ENCODE peak calls at places on chromosome 15, in six cellular contexts. S is prostate gland; H is fibroblast of lung; T is transverse colon; B is spleen; P is effector memory CD4-positive, alpha-beta T cell. I is an unnamed sample.

GRCh38 chr15:33543957-33544356 is 233.2 kb downstream of the RYR3 start:
- DNase-seq in S (no peak), H (no peak), P (no peak), T (no peak), B (no peak), I (no peak)

GRCh38 chr15:77455696-77456293 is 35.1 kb downstream of the HMG20A start:
- DNase-seq in P (no peak), H (peak), B (no peak), S (no peak), T (no peak), I (no peak)

GRCh38 chr15:62568004-62568403 is 402.9 kb upstream of the C2CD4B start:
- DNase-seq in P (no peak), H (no peak), S (no peak), B (no peak), T (peak), I (no peak)

GRCh38 chr15:71713191-71713798 is 97.1 kb upstream of the NR2E3 start:
- DNase-seq in T (no peak), P (no peak), S (no peak), H (no peak), B (no peak), I (no peak)

GRCh38 chr15:62769604-62770003 is 272.9 kb upstream of the TPM1 start:
- DNase-seq in S (no peak), P (no peak), T (no peak), B (no peak), H (peak), I (no peak)

GRCh38 chr15:69067296-69067695 is 52.8 kb downstream of the NOX5 start:
- DNase-seq in P (no peak), S (no peak), H (no peak), T (no peak), B (no peak), I (no peak)

GRCh38 chr15:34514251-34514760 is 69.1 kb downstream of the GOLGA8B start:
- DNase-seq in S (peak), B (peak), T (peak), H (peak), P (no peak), I (peak)

GRCh38 chr15:64634020-64634419 is 141.4 kb downstream of the RBPMS2 start:
- DNase-seq in T (peak), B (no peak), P (peak), S (no peak), H (peak), I (no peak)

GRCh38 chr15:65189102-65189740 is 4.1 kb upstream of the CLPX start:
- DNase-seq in S (no peak), P (no peak), B (no peak), H (peak), T (no peak), I (no peak)

GRCh38 chr15:22904736-22905135 is 66.3 kb downstream of the NIPA2 start:
- DNase-seq in B (peak), P (no peak), S (peak), H (no peak), T (no peak), I (no peak)

GRCh38 chr15:79003301-79003700 is 58.5 kb upstream of the CTSH start:
- DNase-seq in T (no peak), H (peak), S (no peak), P (no peak), B (no peak), I (no peak)

GRCh38 chr15:64146885-64147681 is 4.4 kb upstream of the SNX22 start:
- DNase-seq in S (no peak), P (no peak), B (no peak), T (no peak), H (peak), I (no peak)

GRCh38 chr15:63719281-63719680 is 114.5 kb downstream of the HERC1 start:
- DNase-seq in B (no peak), H (no peak), S (no peak), T (no peak), P (no peak), I (no peak)

GRCh38 chr15:82093774-82094211 is 48.0 kb upstream of the MEX3B start:
- DNase-seq in P (no peak), S (no peak), B (no peak), H (peak), T (no peak), I (no peak)

GRCh38 chr15:28208583-28208982 is 109.5 kb upstream of the OCA2 start:
- DNase-seq in H (no peak), B (no peak), T (no peak), P (no peak), S (no peak), I (no peak)

GRCh38 chr15:100168787-100169186 is 173.0 kb downstream of the ADAMTS17 start:
- DNase-seq in H (no peak), P (no peak), S (no peak), T (no peak), B (no peak), I (no peak)
- H3K27ac ChIP-seq in H (no peak), P (no peak), S (no peak), T (no peak), B (no peak), I (peak)

GRCh38 chr15:39587910-39588530 is 7.1 kb downstream of the THBS1 start:
- DNase-seq in H (peak), T (peak), P (no peak), B (no peak), S (peak), I (no peak)
- H3K27ac ChIP-seq in H (peak), T (peak), P (no peak), B (no peak), S (no peak), I (no peak)

GRCh38 chr15:100114526-100114925 is 227.2 kb downstream of the ADAMTS17 start:
- DNase-seq in S (no peak), H (peak), T (no peak), B (peak), P (no peak), I (no peak)
- H3K27ac ChIP-seq in S (no peak), H (peak), T (no peak), B (peak), P (no peak), I (peak)

GRCh38 chr15:98728107-98728810 is 79.9 kb downstream of the IGF1R start:
- DNase-seq in H (no peak), P (no peak), T (no peak), S (no peak), B (no peak), I (no peak)
- H3K27ac ChIP-seq in H (peak), P (no peak), T (peak), S (peak), B (no peak), I (peak)

DNA sequence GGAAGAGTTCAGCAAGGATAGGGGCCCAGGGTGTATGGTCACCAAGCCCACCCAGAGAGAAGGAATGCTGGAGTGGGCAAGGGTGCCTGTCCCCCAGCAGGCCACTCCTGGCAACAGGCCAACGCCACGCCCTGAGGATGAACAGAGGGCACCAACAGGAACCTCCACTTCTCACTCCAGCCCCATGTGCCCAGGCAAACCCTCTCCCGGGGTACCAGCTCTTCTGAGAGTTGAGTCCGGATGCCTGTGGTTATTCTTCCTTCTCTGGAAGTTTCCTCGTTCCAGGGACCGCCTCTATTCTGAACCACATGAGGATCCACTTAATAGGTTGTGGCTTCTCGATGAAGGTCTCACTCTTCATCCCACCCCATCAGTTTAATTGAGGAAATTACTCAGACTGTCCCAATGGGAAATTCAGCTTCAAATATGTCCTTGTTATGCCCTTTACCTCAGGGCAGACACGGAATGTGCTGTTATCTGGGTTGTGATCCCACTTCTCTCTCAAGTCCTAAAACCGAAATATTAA is 114.3 kb downstream of the LIPC start:
- DNase-seq in P (no peak), B (no peak), T (no peak), S (no peak), H (peak), I (no peak)
- H3K27ac ChIP-seq in P (no peak), B (peak), T (no peak), S (no peak), H (peak), I (no peak)

I was measured in caudate nucleus.